ENCODE peak calls at places on chromosomes 6 and 20, in nine cellular contexts. S is GDM1; W is neural crest cell; Y is stimulated activated CD4-positive, alpha-beta T cell treated with anti-CD3 and anti-CD28 coated beads, Interleukin-1b, Interleukin-23, amount 100 ng/mL, for 24 hours; Q is activated naive CD8-positive, alpha-beta T cell treated with anti-CD3 and anti-CD28 coated beads, Interleukin-2, amount 50 U/mL, for 24 hours; J is stimulated activated CD8-positive, alpha-beta memory T cell treated with anti-CD3 and anti-CD28 coated beads, Interleukin-12 subunit alpha, Interleukin-12 subunit beta, amount 100 ng/mL, for 1 hour; O is memory B cell; E is naive thymus-derived CD8-positive, alpha-beta T cell; X is activated effector memory CD4-positive, alpha-beta T cell treated with Interleukin-2 at 50 U/mL for 16 hours. Z is an unnamed sample.

GRCh38 chr20:58523916-58524315 is 8.7 kb upstream of the APCDD1L start:
- DNase-seq in X (no peak), S (no peak), Q (no peak), O (no peak), E (no peak), W (no peak), J (no peak), Y (no peak), Z (no peak)

GRCh38 chr20:43389231-43389630 is 68.5 kb upstream of the SRSF6 start:
- DNase-seq in J (no peak), O (no peak), Q (no peak), S (no peak), Y (no peak), W (no peak), E (no peak), X (no peak), Z (no peak)

GRCh38 chr6:12336121-12336971 is 46.2 kb downstream of the EDN1 start:
- DNase-seq in O (no peak), X (no peak), J (no peak), E (no peak), W (no peak), S (no peak), Y (no peak), Q (no peak), Z (no peak)

GRCh38 chr6:7468382-7469081 is 72.9 kb upstream of the DSP start:
- DNase-seq in O (no peak), W (no peak), S (peak), J (no peak), X (no peak), Q (peak), Y (no peak), E (no peak), Z (peak)

GRCh38 chr6:53647437-53648094 is 18.0 kb downstream of the KLHL31 start:
- DNase-seq in J (peak), E (peak), X (peak), W (no peak), S (peak), Y (peak), O (no peak), Q (peak), Z (no peak)

GRCh38 chr20:23399568-23400241 is 21.6 kb downstream of the NAPB start:
- DNase-seq in Y (no peak), W (no peak), E (no peak), J (no peak), X (no peak), S (no peak), O (no peak), Q (no peak), Z (no peak)

GRCh38 chr20:3199976-3200755 is 4.3 kb downstream of the DDRGK1 start:
- DNase-seq in Q (no peak), X (no peak), W (no peak), O (no peak), E (no peak), J (no peak), Y (no peak), S (no peak), Z (no peak)

GRCh38 chr6:29617782-29618557 is 15.0 kb downstream of the GABBR1 start:
- DNase-seq in E (no peak), W (no peak), X (no peak), S (no peak), Y (no peak), Q (no peak), J (no peak), O (no peak), Z (no peak)

GRCh38 chr20:1810926-1811620 is 84.1 kb upstream of the SIRPA start:
- DNase-seq in W (no peak), E (no peak), Q (no peak), O (no peak), S (peak), X (no peak), Y (no peak), J (no peak), Z (peak)

GRCh38 chr20:63932606-63933160 is 23.5 kb downstream of the UCKL1 start:
- DNase-seq in W (no peak), O (no peak), Q (no peak), S (no peak), J (no peak), E (peak), Y (no peak), X (no peak), Z (no peak)

GRCh38 chr20:62737271-62737761 is 28.7 kb downstream of the NTSR1 start:
- DNase-seq in J (no peak), X (no peak), S (no peak), Y (no peak), E (no peak), Q (no peak), O (no peak), W (no peak), Z (no peak)

GRCh38 chr6:145808239-145808638 is 6.4 kb downstream of the FBXO30 start:
- DNase-seq in E (no peak), Y (no peak), O (no peak), X (no peak), J (no peak), Q (no peak), S (no peak), W (no peak), Z (no peak)

GRCh38 chr6:125304970-125305369 is 3.2 kb upstream of the HDDC2 start:
- DNase-seq in Q (no peak), E (no peak), S (no peak), W (no peak), O (no peak), J (no peak), Y (no peak), X (no peak), Z (no peak)

Z was measured in globus pallidus.